ENCODE peak calls at places on chromosome 4, in four cellular contexts. M is activated CD4-positive, alpha-beta T cell treated with anti-CD3 and anti-CD28 coated beads for 36 hours; K is A549; L is lung. G is an unnamed sample.
A peak's percentile ranks its signal among the peaks of the same experiment; 100 is the strongest.

GRCh38 chr4:1377606-1378261 is 28.5 kb downstream of the NKX1-1 start:
- DNase-seq in M (no peak), K (no peak), L (no peak), G (no peak)

GRCh38 chr4:16942491-16942890 is 44.0 kb upstream of the LDB2 start:
- DNase-seq in M (no peak), K (no peak), L (no peak), G (no peak)

GRCh38 chr4:161762796-161763195 is 401.0 kb downstream of the FSTL5 start:
- DNase-seq in M (no peak), K (peak; percentile 6), L (no peak), G (no peak)

GRCh38 chr4:75819121-75819520 is 83.1 kb downstream of the PPEF2 start:
- DNase-seq in M (no peak), K (no peak), L (no peak), G (no peak)

GRCh38 chr4:174714393-174715211 is 114.4 kb downstream of the GLRA3 start:
- DNase-seq in M (peak; percentile 38), K (peak; percentile 73), L (peak; percentile 29), G (peak; percentile 11)

GRCh38 chr4:102169345-102169744 is 175.9 kb downstream of the SLC39A8 start:
- DNase-seq in M (no peak), K (peak; percentile 10), L (no peak), G (no peak)

GRCh38 chr4:121034010-121034409 is 38.3 kb downstream of the NDNF start:
- DNase-seq in M (no peak), K (no peak), L (no peak), G (no peak)

GRCh38 chr4:14800977-14801376 is 201.3 kb upstream of the CPEB2 start:
- DNase-seq in M (no peak), K (no peak), L (no peak), G (no peak)

G was measured in prostate gland.